ENCODE peak calls at places on chromosome 9, in five cellular contexts. L is ovary; K is PC-9; Z is CD8-positive, alpha-beta T cell; O is stomach. I is an unnamed sample.

GRCh38 chr9:130996672-130997394 is 12.1 kb upstream of the LAMC3 start:
- DNase-seq in Z (no peak), O (no peak), L (no peak), K (no peak), I (no peak)

GRCh38 chr9:115038138-115038537 is 79.8 kb downstream of the TNC start:
- DNase-seq in K (no peak), O (no peak), L (no peak), Z (no peak), I (no peak)

GRCh38 chr9:119004618-119004990 is 364.6 kb downstream of the BRINP1 start:
- DNase-seq in O (peak), Z (no peak), K (no peak), L (no peak), I (peak)

GRCh38 chr9:117245225-117245624 is 169.6 kb downstream of the ASTN2 start:
- DNase-seq in O (no peak), L (no peak), Z (no peak), K (no peak), I (no peak)

GRCh38 chr9:21286654-21287053 is 18.5 kb downstream of the IFNA5 start:
- DNase-seq in L (no peak), O (no peak), K (no peak), Z (no peak), I (no peak)

GRCh38 chr9:115952667-115953316 is 200.8 kb upstream of the PAPPA start:
- DNase-seq in O (no peak), Z (no peak), K (no peak), L (no peak), I (no peak)

GRCh38 chr9:74952281-74953151 is at the start of gene C9orf40:
- DNase-seq in K (peak), Z (peak), L (peak), O (peak), I (peak)

GRCh38 chr9:15357050-15357653 is 50.1 kb upstream of the TTC39B start:
- DNase-seq in L (no peak), Z (peak), O (peak), K (no peak), I (no peak)

GRCh38 chr9:137952976-137953666 is 75.5 kb downstream of the CACNA1B start:
- DNase-seq in L (no peak), Z (no peak), O (no peak), K (no peak), I (no peak)

GRCh38 chr9:136100700-136101614 is 5.9 kb upstream of the NACC2 start:
- DNase-seq in Z (no peak), L (no peak), K (peak), O (no peak), I (no peak)

GRCh38 chr9:119284118-119284517 is 85.1 kb downstream of the BRINP1 start:
- DNase-seq in Z (no peak), O (no peak), K (no peak), L (no peak), I (no peak)

GRCh38 chr9:108618906-108619550 is 236.8 kb downstream of the ACTL7B start:
- DNase-seq in O (no peak), L (no peak), K (no peak), Z (no peak), I (no peak)

GRCh38 chr9:124506931-124507879 is at the start of gene NR5A1:
- DNase-seq in O (no peak), L (peak), Z (no peak), K (no peak), I (no peak)

GRCh38 chr9:106286249-106286648 is 576.7 kb upstream of the ZNF462 start:
- DNase-seq in O (no peak), L (no peak), Z (no peak), K (no peak), I (no peak)

GRCh38 chr9:125095821-125096443 is 47.4 kb downstream of the SCAI start:
- DNase-seq in Z (no peak), O (no peak), L (no peak), K (no peak), I (no peak)

GRCh38 chr9:98909935-98910334 is 33.8 kb upstream of the COL15A1 start:
- DNase-seq in O (no peak), Z (no peak), L (no peak), K (no peak), I (no peak)

GRCh38 chr9:99172129-99173091 is 49.3 kb downstream of the ALG2 start:
- DNase-seq in L (no peak), K (no peak), O (no peak), Z (no peak), I (no peak)

GRCh38 chr9:126661122-126661520 is 47.4 kb downstream of the LMX1B start:
- DNase-seq in K (no peak), O (no peak), Z (no peak), L (no peak), I (no peak)

GRCh38 chr9:128266868-128267590 is 8.8 kb downstream of the GOLGA2 start:
- DNase-seq in O (no peak), Z (no peak), K (no peak), L (no peak), I (no peak)

GRCh38 chr9:128275198-128276007 is at the start of gene GOLGA2:
- DNase-seq in K (no peak), O (no peak), Z (no peak), L (peak), I (no peak)

GRCh38 chr9:128274245-128274644 is 1.6 kb downstream of the GOLGA2 start:
- DNase-seq in K (no peak), L (no peak), O (no peak), Z (no peak), I (no peak)

GRCh38 chr9:128271512-128271911 is 4.3 kb downstream of the GOLGA2 start:
- DNase-seq in L (no peak), K (no peak), O (no peak), Z (no peak), I (no peak)

DNA sequence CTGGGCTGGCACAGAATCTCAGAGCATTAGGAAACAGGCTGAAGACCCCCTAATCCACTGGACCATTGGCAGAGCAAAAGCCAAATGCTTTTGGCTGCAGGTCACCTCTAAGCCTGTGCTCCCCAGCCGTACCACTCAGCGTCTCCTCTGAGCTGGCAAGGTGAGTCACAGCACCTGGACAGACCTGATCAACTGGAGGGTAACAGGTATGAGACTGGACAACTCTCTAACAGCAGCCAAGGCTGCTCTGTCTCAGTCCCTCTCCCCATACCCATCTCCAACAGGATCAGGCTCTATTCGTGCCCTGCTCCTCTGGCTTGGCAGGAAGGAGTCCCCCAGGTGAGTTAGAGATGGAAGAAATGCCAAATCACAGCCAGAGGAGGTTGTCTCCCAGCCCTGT is 4.7 kb downstream of the GOLGA2 start:
- DNase-seq in K (peak), L (no peak), Z (no peak), O (peak), I (no peak)
- TF ChIP-seq CTCF in K (no peak), L (no peak), Z (no peak), O (no peak), I (no peak)

DNA sequence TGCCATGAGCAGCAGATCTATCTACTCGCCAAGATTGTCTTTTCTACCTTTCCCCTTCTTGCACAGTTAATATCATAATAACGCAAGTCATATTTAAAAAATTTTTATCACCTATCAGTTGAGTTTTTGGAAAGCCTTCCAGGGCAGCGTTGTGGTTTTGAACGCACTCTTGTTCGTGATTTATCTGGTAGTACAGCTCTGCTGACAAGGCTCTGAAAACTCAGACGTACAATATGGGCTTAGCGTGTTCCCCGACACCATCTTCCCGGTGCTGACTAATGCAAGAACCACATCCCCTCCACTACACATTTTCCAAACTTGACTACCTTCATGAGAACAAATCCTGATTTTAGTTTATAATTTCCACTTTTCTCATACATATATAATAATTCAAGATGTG is 1.6 kb upstream of the NFIL3 start:
- DNase-seq in L (no peak), Z (no peak), K (no peak), O (no peak), I (no peak)
- H3K4me3 ChIP-seq in L (peak), Z (peak), K (no peak), O (peak), I (no peak)

GRCh38 chr9:38068616-38068865 is 486 bp downstream of the SHB start:
- DNase-seq in L (peak), O (peak), K (peak), Z (peak), I (no peak)
- TF ChIP-seq CTCF in L (no peak), O (no peak), K (no peak), Z (no peak), I (peak)

DNA sequence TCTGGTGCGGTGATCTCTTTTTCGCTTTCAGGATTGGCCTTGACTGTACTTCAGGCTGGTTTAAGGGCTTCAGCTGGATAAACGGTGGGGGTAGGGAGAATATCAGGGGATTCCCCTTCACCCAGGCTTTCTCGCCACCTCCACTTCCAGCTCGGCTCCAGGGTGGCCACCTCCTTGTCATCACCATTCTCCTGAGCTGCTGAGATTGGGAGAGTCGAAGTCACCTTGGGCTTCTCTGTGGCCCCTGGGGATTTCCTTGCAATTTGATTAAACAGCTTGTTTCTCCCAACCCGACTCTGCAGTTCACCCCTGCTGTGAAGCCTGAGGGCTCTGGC is 964 bp downstream of the BSPRY start:
- DNase-seq in K (no peak), O (no peak), L (no peak), Z (no peak), I (no peak)
- H3K4me3 ChIP-seq in K (peak), O (peak), L (no peak), Z (peak), I (no peak)

DNA sequence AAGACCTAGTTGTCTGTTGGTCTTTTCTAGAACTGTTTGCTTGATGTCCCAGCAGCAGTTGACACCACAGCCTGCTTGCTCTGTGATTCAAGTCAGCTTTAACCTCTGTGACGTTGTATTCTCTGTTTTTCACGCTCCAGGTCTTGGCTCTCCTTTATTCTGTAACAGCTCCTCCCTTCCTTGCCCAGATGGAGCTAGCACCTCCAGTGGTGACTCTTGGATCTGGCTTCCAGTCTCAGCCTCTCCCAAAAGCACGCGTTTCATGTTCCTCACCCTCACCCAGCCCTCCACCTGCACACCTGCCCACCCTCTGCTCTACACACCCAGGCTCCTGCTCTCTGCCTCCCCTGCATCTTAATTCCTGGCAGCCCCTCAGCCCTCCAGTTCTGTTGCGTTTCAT is 50.6 kb downstream of the DMRT1 start:
- DNase-seq in O (no peak), Z (no peak), L (no peak), K (no peak), I (no peak)
- TF ChIP-seq CTCF in O (no peak), Z (no peak), L (no peak), K (no peak), I (peak)

GRCh38 chr9:113523421-113524141 is 60.1 kb downstream of the RGS3 start:
- DNase-seq in K (no peak), L (peak), Z (peak), O (no peak), I (no peak)
- H3K4me3 ChIP-seq in K (no peak), L (no peak), Z (peak), O (peak), I (no peak)

DNA sequence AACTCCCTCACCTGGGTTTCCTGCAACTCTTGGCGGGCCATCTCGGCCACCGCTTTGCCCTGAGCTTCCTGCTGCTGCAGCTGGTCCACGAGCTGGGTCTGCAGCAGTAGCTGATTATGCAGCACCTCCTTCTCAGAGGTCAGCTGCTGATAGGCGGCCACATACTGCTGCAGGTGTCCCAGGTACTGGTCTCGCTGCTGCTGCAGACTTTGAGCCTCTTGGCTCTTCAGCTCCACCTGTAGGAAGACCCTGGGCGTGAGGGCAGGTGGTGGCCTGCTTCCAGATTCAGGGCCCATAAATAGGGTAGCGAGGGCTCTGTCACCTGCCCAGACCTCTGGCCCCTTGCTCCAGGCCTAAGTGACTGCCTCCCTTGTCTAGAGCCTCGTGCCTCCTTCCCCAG is 16.7 kb downstream of the GOLGA2 start:
- DNase-seq in L (no peak), K (no peak), Z (no peak), O (no peak), I (no peak)
- TF ChIP-seq CTCF in L (no peak), K (no peak), Z (no peak), O (no peak), I (no peak)

GRCh38 chr9:109776391-109776790 is 3.6 kb upstream of the PALM2AKAP2 start:
- DNase-seq in K (no peak), L (no peak), O (no peak), Z (no peak), I (no peak)

GRCh38 chr9:109780453-109781033 is 545 bp downstream of the PALM2AKAP2 start:
- DNase-seq in O (no peak), L (no peak), K (no peak), Z (no peak), I (no peak)

GRCh38 chr9:109781086-109781485 is 1.1 kb downstream of the PALM2AKAP2 start:
- DNase-seq in L (no peak), O (no peak), K (no peak), Z (no peak), I (no peak)

GRCh38 chr9:109779711-109780452 is at the start of gene PALM2AKAP2:
- DNase-seq in O (no peak), K (peak), L (no peak), Z (no peak), I (no peak)

GRCh38 chr9:109781541-109782197 is 1.7 kb downstream of the PALM2AKAP2 start:
- DNase-seq in L (no peak), O (no peak), K (no peak), Z (no peak), I (no peak)
- H3K4me3 ChIP-seq in L (peak), O (peak), K (peak), Z (no peak), I (no peak)

GRCh38 chr9:121440265-121440664 is 59.4 kb downstream of the GGTA1 start:
- DNase-seq in L (no peak), O (no peak), Z (no peak), K (no peak), I (no peak)
- TF ChIP-seq CTCF in L (no peak), O (no peak), Z (no peak), K (peak), I (peak)

GRCh38 chr9:76904661-76905457 is 1.1 kb downstream of the PRUNE2 start:
- DNase-seq in L (no peak), O (no peak), Z (no peak), K (no peak), I (no peak)

GRCh38 chr9:76901801-76902200 is 4.1 kb downstream of the PRUNE2 start:
- DNase-seq in Z (no peak), L (no peak), K (no peak), O (no peak), I (no peak)

GRCh38 chr9:76905984-76906861 is at the start of gene PRUNE2:
- DNase-seq in Z (no peak), O (peak), K (peak), L (peak), I (peak)

GRCh38 chr9:76902395-76902794 is 3.5 kb downstream of the PRUNE2 start:
- DNase-seq in L (no peak), O (no peak), K (no peak), Z (no peak), I (no peak)

DNA sequence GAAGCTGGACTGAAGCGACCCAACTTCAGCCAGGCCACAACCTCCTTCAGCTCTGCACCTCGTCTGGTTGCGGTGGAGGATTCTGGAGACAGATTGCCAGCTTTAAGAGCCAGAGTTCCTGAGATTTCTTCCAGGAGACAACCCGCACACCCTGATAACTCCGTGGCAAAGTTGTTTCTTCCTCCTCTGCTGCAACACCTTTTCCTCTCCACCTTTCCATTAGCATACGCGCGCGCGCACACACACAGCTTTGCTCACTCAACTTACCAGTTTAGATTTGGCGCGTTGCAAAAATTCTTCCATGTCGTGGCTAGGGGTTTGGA is 292 bp downstream of the PRUNE2 start:
- DNase-seq in Z (no peak), L (no peak), K (no peak), O (no peak), I (no peak)
- H3K4me3 ChIP-seq in Z (no peak), L (peak), K (no peak), O (peak), I (peak)